ENCODE peak calls at places on chromosomes 4 and X, in four cellular contexts. S is CD4-positive, alpha-beta T cell; N is left ventricle myocardium inferior; D is heart right ventricle. I is an unnamed sample.

GRCh38 chr4:98508825-98509539 is 149.4 kb downstream of the TSPAN5 start:
- DNase-seq in N (no peak), D (no peak), S (no peak), I (no peak)

GRCh38 chrX:57677132-57677858 is 2.8 kb downstream of the NLRP2B start:
- DNase-seq in N (no peak), S (no peak), D (no peak), I (no peak)

GRCh38 chr4:90540536-90540935 is 413.3 kb downstream of the CCSER1 start:
- DNase-seq in N (no peak), D (no peak), S (no peak), I (no peak)

GRCh38 chr4:55367084-55367722 is 21.2 kb downstream of the SRD5A3 start:
- DNase-seq in N (no peak), S (no peak), D (no peak), I (no peak)

GRCh38 chr4:182231503-182231902 is 11.7 kb upstream of the TENM3 start:
- DNase-seq in D (no peak), S (no peak), N (no peak), I (no peak)

GRCh38 chrX:14616876-14617275 is 87.5 kb downstream of the GLRA2 start:
- DNase-seq in S (no peak), N (no peak), D (no peak), I (no peak)

GRCh38 chr4:33323393-33323792 is 2603.2 kb downstream of the PCDH7 start:
- DNase-seq in S (no peak), N (no peak), D (no peak), I (no peak)

GRCh38 chrX:43349363-43349762 is 306.7 kb upstream of the MAOA start:
- DNase-seq in S (peak; percentile 8), N (no peak), D (no peak), I (no peak)

GRCh38 chr4:107036602-107037151 is 564 bp upstream of the DKK2 start:
- DNase-seq in N (no peak), D (no peak), S (no peak), I (no peak)

GRCh38 chr4:102564399-102564921 is 63.3 kb downstream of the NFKB1 start:
- DNase-seq in S (no peak), D (no peak), N (no peak), I (no peak)

GRCh38 chr4:111018231-111018630 is 395.4 kb upstream of the PITX2 start:
- DNase-seq in N (no peak), S (no peak), D (no peak), I (no peak)

GRCh38 chrX:15384304-15384703 is at the start of gene VEGFD:
- DNase-seq in N (no peak), D (no peak), S (no peak), I (no peak)

GRCh38 chr4:80610845-80611244 is 275.3 kb downstream of the CFAP299 start:
- DNase-seq in N (no peak), D (no peak), S (no peak), I (no peak)

GRCh38 chrX:108584617-108585211 is 145.1 kb downstream of the COL4A5 start:
- DNase-seq in N (no peak), D (no peak), S (no peak), I (peak; percentile 7)

GRCh38 chrX:42093756-42094155 is 170.4 kb upstream of the CASK start:
- DNase-seq in N (no peak), S (no peak), D (no peak), I (no peak)

GRCh38 chrX:28847423-28847822 is 260.2 kb downstream of the IL1RAPL1 start:
- DNase-seq in D (peak; percentile 16), S (no peak), N (peak; percentile 25), I (peak; percentile 76)

GRCh38 chr4:82891728-82892466 is 944 bp upstream of the SEC31A start:
- DNase-seq in D (no peak), S (no peak), N (no peak), I (no peak)

GRCh38 chr4:55074386-55074785 is 51.0 kb downstream of the KDR start:
- DNase-seq in N (no peak), S (no peak), D (no peak), I (no peak)

GRCh38 chr4:1711906-1712215 is 258 bp downstream of the SLBP start:
- DNase-seq in S (no peak), N (no peak), D (no peak), I (no peak)

GRCh38 chr4:24394041-24394440 is 190.3 kb downstream of the DHX15 start:
- DNase-seq in N (no peak), D (no peak), S (no peak), I (no peak)

GRCh38 chrX:105821471-105822081 is 763 bp upstream of the NRK start:
- DNase-seq in N (no peak), S (no peak), D (no peak), I (no peak)

GRCh38 chr4:17188035-17188967 is 289.9 kb upstream of the LDB2 start:
- DNase-seq in N (no peak), D (no peak), S (no peak), I (no peak)

GRCh38 chr4:158578476-158578875 is 56.8 kb downstream of the RXFP1 start:
- DNase-seq in S (no peak), N (no peak), D (no peak), I (no peak)

GRCh38 chrX:107715331-107716044 is 60.1 kb downstream of the TSC22D3 start:
- DNase-seq in D (no peak), N (no peak), S (no peak), I (peak; percentile 23)

GRCh38 chr4:152112116-152112515 is 351.3 kb upstream of the GATB start:
- DNase-seq in N (no peak), D (no peak), S (no peak), I (no peak)

DNA sequence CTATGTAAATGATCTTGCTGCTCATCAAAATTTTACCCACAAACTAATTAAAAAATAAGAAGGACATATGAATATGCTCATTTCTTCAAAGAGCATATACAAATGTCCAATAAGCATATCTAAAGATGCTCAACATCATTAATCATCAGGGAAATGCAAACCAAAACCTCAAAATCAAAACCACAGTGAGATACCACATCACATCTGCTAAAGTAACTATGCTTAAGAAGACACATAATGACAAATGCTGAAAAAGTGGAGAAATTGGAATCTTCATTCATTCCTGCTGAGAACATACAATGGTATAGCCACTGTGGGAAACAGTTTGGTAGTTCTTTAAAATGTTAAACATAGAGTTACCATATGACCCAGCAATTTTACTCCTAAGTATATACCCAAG is 81.9 kb downstream of the AFF2 start:
- DNase-seq in D (no peak), N (no peak), S (no peak), I (no peak)
- H3K27ac ChIP-seq in D (no peak overlapping the region), N (no peak overlapping the region), S (no peak overlapping the region), I (no peak overlapping the region)

GRCh38 chr4:48725414-48725813 is 54.7 kb downstream of the FRYL start:
- DNase-seq in N (no peak), D (no peak), S (no peak), I (no peak)

GRCh38 chr4:48722509-48723446 is 57.3 kb downstream of the FRYL start:
- DNase-seq in S (no peak), D (no peak), N (no peak), I (no peak)

GRCh38 chr4:48718818-48719465 is 61.1 kb downstream of the FRYL start:
- DNase-seq in S (no peak), D (no peak), N (no peak), I (no peak)

GRCh38 chr4:48720459-48720858 is 59.6 kb downstream of the FRYL start:
- DNase-seq in D (no peak), S (no peak), N (no peak), I (no peak)
- H3K27ac ChIP-seq in D (no peak overlapping the region), S (no peak overlapping the region), N (peak overlapping the region; percentile 66), I (no peak overlapping the region)

GRCh38 chrX:130937101-130937500 is 34.1 kb upstream of the ENOX2 start:
- DNase-seq in D (no peak), N (no peak), S (no peak), I (no peak)

GRCh38 chrX:130933358-130933757 is 30.3 kb upstream of the ENOX2 start:
- DNase-seq in S (no peak), N (no peak), D (no peak), I (no peak)
- H3K27ac ChIP-seq in S (no peak overlapping the region), N (no peak overlapping the region), D (no peak overlapping the region), I (no peak overlapping the region)

GRCh38 chrX:39889704-39890103 is 208.1 kb downstream of the BCOR start:
- DNase-seq in S (no peak), N (no peak), D (no peak), I (no peak)
- H3K27ac ChIP-seq in S (no peak overlapping the region), N (peak overlapping the region; percentile 70), D (no peak overlapping the region), I (no peak overlapping the region)

I was measured in caudate nucleus.